ENCODE peak calls at places on chromosomes 7 and 10, in seven cellular contexts. Z, N, D, U, E, F and X are unnamed samples.

GRCh38 chr7:78279035-78279434 is 480.5 kb downstream of the PHTF2 start:
- DNase-seq in Z (no peak), N (no peak), D (peak), U (peak), E (no peak), F (no peak), X (no peak)

GRCh38 chr7:44622342-44623151 is 16.1 kb downstream of the OGDH start:
- DNase-seq in Z (no peak), N (no peak), D (peak), U (peak), E (no peak), F (no peak), X (peak)

GRCh38 chr10:7846591-7846990 is 28.3 kb downstream of the TAF3 start:
- DNase-seq in Z (no peak), N (no peak), D (no peak), U (peak), E (no peak), F (no peak), X (no peak)

GRCh38 chr7:129095258-129095657 is 40.3 kb upstream of the TNPO3 start:
- DNase-seq in Z (peak), N (no peak), D (no peak), U (no peak), E (no peak), F (no peak), X (peak)

GRCh38 chr7:111438369-111439289 is 123.7 kb downstream of the IMMP2L start:
- DNase-seq in Z (no peak), N (no peak), D (peak), U (peak), E (no peak), F (no peak), X (no peak)

GRCh38 chr10:32112055-32112454 is 55.8 kb upstream of the KIF5B start:
- DNase-seq in Z (no peak), N (no peak), D (peak), U (peak), E (no peak), F (no peak), X (no peak)

GRCh38 chr7:19351756-19352155 is 206.5 kb upstream of the FERD3L start:
- DNase-seq in Z (no peak), N (no peak), D (no peak), U (peak), E (no peak), F (no peak), X (no peak)

GRCh38 chr10:50585921-50586739 is 37.6 kb downstream of the SGMS1 start:
- DNase-seq in Z (no peak), N (no peak), D (peak), U (peak), E (no peak), F (no peak), X (no peak)

GRCh38 chr7:74037609-74038008 is 9.6 kb downstream of the ELN start:
- DNase-seq in Z (no peak), N (peak), D (no peak), U (no peak), E (no peak), F (no peak), X (no peak)

GRCh38 chr10:121152935-121153334 is 301.8 kb downstream of the WDR11 start:
- DNase-seq in Z (no peak), N (no peak), D (no peak), U (no peak), E (no peak), F (no peak), X (no peak)

GRCh38 chr7:68417659-68418058 is 1180.6 kb upstream of the AUTS2 start:
- DNase-seq in Z (no peak), N (no peak), D (no peak), U (no peak), E (no peak), F (no peak), X (no peak)

GRCh38 chr10:122646511-122647382 is 52.9 kb downstream of the C10orf120 start:
- DNase-seq in Z (no peak), N (no peak), D (no peak), U (no peak), E (no peak), F (no peak), X (no peak)

GRCh38 chr10:7756360-7756992 is 31.3 kb downstream of the KIN start:
- DNase-seq in Z (peak), N (no peak), D (no peak), U (peak), E (no peak), F (no peak), X (peak)

GRCh38 chr7:130292682-130293257 is at the start of gene CPA4:
- DNase-seq in Z (no peak), N (no peak), D (peak), U (peak), E (no peak), F (no peak), X (no peak)

GRCh38 chr10:101693701-101694055 is 1.3 kb downstream of the FBXW4 start:
- DNase-seq in Z (peak), N (no peak), D (no peak), U (peak), E (no peak), F (no peak), X (peak)

GRCh38 chr10:31081937-31082635 is 50.4 kb upstream of the ZNF438 start:
- DNase-seq in Z (no peak), N (no peak), D (no peak), U (no peak), E (no peak), F (no peak), X (no peak)

GRCh38 chr10:111126073-111126472 is 49.2 kb downstream of the ADRA2A start:
- DNase-seq in Z (no peak), N (no peak), D (no peak), U (no peak), E (no peak), F (no peak), X (no peak)

GRCh38 chr7:5613607-5614006 is 167.9 kb downstream of the RNF216 start:
- DNase-seq in Z (no peak), N (no peak), D (no peak), U (no peak), E (no peak), F (no peak), X (no peak)

GRCh38 chr7:2103071-2103898 is 129.5 kb downstream of the MAD1L1 start:
- DNase-seq in Z (no peak), N (no peak), D (no peak), U (no peak), E (no peak), F (no peak), X (no peak)
- TF ChIP-seq CTCF in Z (no peak), N (no peak), D (no peak), U (no peak), E (no peak), F (no peak), X (no peak)

GRCh38 chr10:100100651-100101525 is 19.2 kb upstream of the CPN1 start:
- DNase-seq in Z (peak), N (no peak), D (peak), U (peak), E (no peak), F (no peak), X (no peak)
- TF ChIP-seq CTCF in Z (no peak), N (no peak), D (no peak), U (no peak), E (no peak), F (no peak), X (no peak)

GRCh38 chr7:143504937-143505297 is 27.2 kb downstream of the TAS2R41 start:
- DNase-seq in Z (no peak), N (no peak), D (no peak), U (peak), E (no peak), F (no peak), X (no peak)
- TF ChIP-seq CTCF in Z (no peak), N (peak), D (no peak), U (no peak), E (no peak), F (no peak), X (no peak)

DNA sequence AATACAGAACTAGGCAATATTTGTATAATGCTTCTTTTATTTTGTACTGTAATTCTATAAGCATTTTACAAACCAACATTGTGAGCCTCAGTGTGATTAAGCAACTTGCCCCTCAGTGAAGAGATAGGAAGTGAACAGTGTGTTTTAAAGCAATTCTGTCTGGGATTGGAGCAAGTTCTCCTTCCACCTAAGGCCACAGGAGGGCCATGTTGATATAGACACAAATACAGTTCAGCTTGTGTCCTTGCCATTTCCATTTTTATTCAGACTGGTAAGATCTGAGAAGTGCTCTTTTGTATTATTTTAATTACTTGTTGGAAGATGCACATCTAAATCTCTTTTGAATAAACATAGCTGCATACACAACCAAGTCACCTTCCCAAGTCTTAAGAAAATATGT is 416.3 kb upstream of the COBL start:
- DNase-seq in Z (no peak), N (no peak), D (no peak), U (no peak), E (no peak), F (no peak), X (no peak)
- TF ChIP-seq CTCF in Z (no peak), N (no peak), D (no peak), U (no peak), E (no peak), F (no peak), X (no peak)

DNA sequence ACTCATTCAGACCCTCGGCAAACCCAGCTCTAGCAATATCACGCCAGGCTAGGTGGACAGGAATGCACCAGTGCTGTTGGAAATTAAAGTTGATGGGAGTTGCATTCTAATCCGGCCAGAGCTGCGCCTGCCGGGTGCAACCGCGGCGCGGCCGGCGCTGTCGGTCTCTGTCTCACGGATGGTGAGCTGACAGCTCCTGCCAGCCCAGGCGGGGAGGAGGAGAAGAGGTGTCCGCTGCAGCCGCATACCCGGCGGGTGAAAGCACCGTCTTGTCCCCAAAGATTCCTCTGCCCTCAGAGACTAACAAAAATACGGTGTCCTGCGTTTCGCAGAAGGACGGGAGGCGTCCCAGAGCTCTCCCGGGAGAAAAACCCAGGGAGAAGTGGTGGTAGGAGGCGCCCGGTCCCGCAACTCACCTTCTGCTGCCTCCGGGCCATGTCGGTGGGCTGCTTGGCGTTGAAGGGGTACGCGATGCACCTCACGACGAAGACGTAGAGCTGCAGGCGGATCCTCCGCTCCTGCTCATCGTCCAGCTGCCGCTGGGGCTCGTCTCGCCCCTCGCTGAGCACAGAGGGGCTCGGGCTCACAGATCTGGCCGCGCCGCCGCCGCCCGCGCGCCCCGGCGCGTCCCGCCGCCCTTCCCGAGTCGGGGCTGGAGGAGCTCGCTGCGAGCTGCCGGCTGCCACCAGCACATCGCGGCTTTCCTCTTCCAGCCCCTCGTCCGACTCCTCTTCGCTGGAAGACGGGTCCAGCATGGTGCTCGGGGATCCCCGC is 490 bp downstream of the CADPS2 start:
- DNase-seq in Z (peak), N (peak), D (peak), U (peak), E (no peak), F (peak), X (no peak)
- TF ChIP-seq CTCF in Z (no peak), N (peak), D (no peak), U (no peak), E (no peak), F (no peak), X (no peak)

DNA sequence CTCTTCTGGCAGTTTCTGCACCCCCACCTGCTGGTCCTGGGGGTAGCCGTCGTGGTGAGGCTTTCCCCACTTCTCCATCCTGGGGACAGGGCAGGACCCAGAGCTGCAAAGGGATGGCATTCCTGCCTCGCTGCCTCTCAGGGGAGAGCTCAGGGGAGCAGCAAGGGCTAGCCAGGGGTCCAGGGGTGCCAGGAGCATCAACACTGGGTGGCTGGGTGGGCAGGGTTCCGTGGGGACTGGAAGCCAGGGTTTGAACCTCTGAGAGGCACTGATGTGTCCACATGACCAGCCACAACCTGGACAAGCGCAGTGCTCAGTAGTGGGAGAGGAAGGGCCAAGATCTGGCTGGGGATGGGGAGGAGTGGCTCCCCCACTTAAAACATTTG is 5.6 kb downstream of the ABCB8 start:
- DNase-seq in Z (no peak), N (no peak), D (no peak), U (no peak), E (no peak), F (no peak), X (no peak)
- TF ChIP-seq CTCF in Z (no peak), N (no peak), D (no peak), U (no peak), E (no peak), F (no peak), X (no peak)

GRCh38 chr10:17112566-17112965 is 17.0 kb downstream of the CUBN start:
- DNase-seq in Z (no peak), N (no peak), D (no peak), U (no peak), E (no peak), F (no peak), X (no peak)

GRCh38 chr10:17113346-17113745 is 16.3 kb downstream of the CUBN start:
- DNase-seq in Z (no peak), N (no peak), D (peak), U (peak), E (no peak), F (no peak), X (no peak)

GRCh38 chr10:17116193-17116592 is 13.4 kb downstream of the CUBN start:
- DNase-seq in Z (no peak), N (no peak), D (no peak), U (no peak), E (no peak), F (no peak), X (no peak)

GRCh38 chr10:17113889-17114288 is 15.7 kb downstream of the CUBN start:
- DNase-seq in Z (no peak), N (peak), D (no peak), U (peak), E (no peak), F (no peak), X (peak)

GRCh38 chr10:17115683-17116082 is 13.9 kb downstream of the CUBN start:
- DNase-seq in Z (no peak), N (no peak), D (peak), U (peak), E (no peak), F (no peak), X (no peak)
- TF ChIP-seq CTCF in Z (no peak), N (no peak), D (no peak), U (peak), E (no peak), F (no peak), X (no peak)

GRCh38 chr7:65475734-65476319 is 102.2 kb downstream of the ZNF92 start:
- DNase-seq in Z (peak), N (no peak), D (peak), U (no peak), E (no peak), F (no peak), X (peak)

GRCh38 chr7:65471587-65471986 is 97.9 kb downstream of the ZNF92 start:
- DNase-seq in Z (no peak), N (no peak), D (no peak), U (no peak), E (no peak), F (no peak), X (no peak)

GRCh38 chr7:65475040-65475726 is 101.5 kb downstream of the ZNF92 start:
- DNase-seq in Z (peak), N (no peak), D (no peak), U (no peak), E (no peak), F (no peak), X (no peak)

DNA sequence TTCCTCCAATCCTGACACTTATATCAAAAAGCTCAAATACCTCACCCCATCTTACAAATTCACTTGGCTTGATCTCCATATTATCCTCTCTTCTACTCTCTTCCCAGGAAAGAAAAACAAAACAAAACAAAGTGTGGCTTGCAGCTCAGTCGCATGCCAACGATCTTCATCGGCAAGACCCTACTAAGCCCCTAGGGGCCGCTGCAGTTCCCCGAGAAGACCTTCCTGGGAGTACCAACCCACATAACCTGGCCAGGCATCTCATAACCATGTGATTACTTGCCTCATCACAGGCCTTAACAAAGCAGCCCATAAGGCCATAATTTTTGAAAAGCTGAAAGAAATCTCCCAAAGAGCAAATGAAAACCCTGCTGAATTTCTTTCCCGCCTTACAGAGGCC is 103.7 kb downstream of the ZNF92 start:
- DNase-seq in Z (no peak), N (no peak), D (peak), U (no peak), E (no peak), F (no peak), X (peak)
- TF ChIP-seq CTCF in Z (no peak), N (no peak), D (no peak), U (peak), E (no peak), F (no peak), X (no peak)

GRCh38 chr10:86725980-86726976 is 30.1 kb upstream of the BMPR1A start:
- DNase-seq in Z (no peak), N (no peak), D (no peak), U (no peak), E (no peak), F (no peak), X (no peak)

GRCh38 chr10:86721232-86721631 is 35.2 kb upstream of the BMPR1A start:
- DNase-seq in Z (no peak), N (no peak), D (no peak), U (no peak), E (no peak), F (no peak), X (no peak)

GRCh38 chr10:86723009-86723408 is 33.4 kb upstream of the BMPR1A start:
- DNase-seq in Z (no peak), N (no peak), D (no peak), U (no peak), E (no peak), F (no peak), X (peak)

GRCh38 chr10:86727459-86727858 is 29.0 kb upstream of the BMPR1A start:
- DNase-seq in Z (no peak), N (no peak), D (no peak), U (no peak), E (no peak), F (no peak), X (no peak)

DNA sequence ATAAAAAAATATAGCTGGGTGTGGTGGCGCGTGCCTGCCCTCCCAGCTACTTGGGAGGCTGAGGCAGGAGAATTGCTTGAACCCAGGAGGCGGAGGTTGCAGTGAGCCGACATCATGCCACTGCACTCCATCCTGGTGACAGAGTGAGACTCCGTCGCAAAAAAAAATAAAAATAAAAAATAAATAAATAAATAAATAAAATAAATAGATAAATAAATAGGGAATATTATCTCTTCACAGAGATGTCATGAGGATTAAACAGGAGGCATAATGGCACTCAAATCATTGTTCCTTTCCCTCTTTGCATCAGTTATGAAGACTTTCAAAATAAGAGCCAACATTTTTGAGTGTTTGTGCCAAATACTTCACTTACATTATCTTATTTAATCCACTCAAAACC is 32.0 kb upstream of the BMPR1A start:
- DNase-seq in Z (no peak), N (no peak), D (no peak), U (no peak), E (no peak), F (no peak), X (no peak)
- TF ChIP-seq CTCF in Z (no peak), N (no peak), D (no peak), U (no peak), E (no peak), F (no peak), X (no peak)

GRCh38 chr7:127239814-127240213 is 12.9 kb downstream of the GRM8 start:
- DNase-seq in Z (no peak), N (no peak), D (no peak), U (no peak), E (no peak), F (no peak), X (peak)
- TF ChIP-seq CTCF in Z (no peak), N (no peak), D (no peak), U (no peak), E (no peak), F (no peak), X (peak)